ENCODE peak calls at places on chromosomes 2 and 18, in four cellular contexts. One of them, this sample, is unnamed.
A peak's percentile ranks its signal among the peaks of the same experiment; 100 is the strongest.

GRCh38 chr2:101297383-101297782 is 11.1 kb downstream of the RNF149 start:
- DNase-seq in kidney glomerular epithelial cell: no peak
- DNase-seq in nucleus accumbens: no peak
- DNase-seq in activated T-cell treated with anti-CD3 and anti-CD28 coated beads for 1 hour: no peak
- DNase-seq in this sample: no peak

GRCh38 chr2:74511104-74511989 is 2.9 kb upstream of the TLX2 start:
- DNase-seq in kidney glomerular epithelial cell: no peak
- DNase-seq in nucleus accumbens: no peak
- DNase-seq in activated T-cell treated with anti-CD3 and anti-CD28 coated beads for 1 hour: no peak
- DNase-seq in this sample: no peak

GRCh38 chr2:140275427-140275826 is 1495.2 kb upstream of the NXPH2 start:
- DNase-seq in kidney glomerular epithelial cell: no peak
- DNase-seq in nucleus accumbens: no peak
- DNase-seq in activated T-cell treated with anti-CD3 and anti-CD28 coated beads for 1 hour: no peak
- DNase-seq in this sample: no peak

GRCh38 chr2:241947401-241947800 is 77.9 kb downstream of the RTP5 start:
- DNase-seq in kidney glomerular epithelial cell: no peak
- DNase-seq in nucleus accumbens: no peak
- DNase-seq in activated T-cell treated with anti-CD3 and anti-CD28 coated beads for 1 hour: no peak
- DNase-seq in this sample: no peak

GRCh38 chr2:24015562-24016375 is 5.9 kb downstream of the MFSD2B start:
- DNase-seq in kidney glomerular epithelial cell: peak; percentile 91
- DNase-seq in nucleus accumbens: no peak
- DNase-seq in activated T-cell treated with anti-CD3 and anti-CD28 coated beads for 1 hour: no peak
- DNase-seq in this sample: peak; percentile 64

GRCh38 chr2:194867328-194867727 is 789.7 kb upstream of the SLC39A10 start:
- DNase-seq in kidney glomerular epithelial cell: peak; percentile 57
- DNase-seq in nucleus accumbens: no peak
- DNase-seq in activated T-cell treated with anti-CD3 and anti-CD28 coated beads for 1 hour: no peak
- DNase-seq in this sample: peak; percentile 27

GRCh38 chr2:20443276-20443920 is 3.5 kb upstream of the RHOB start:
- DNase-seq in kidney glomerular epithelial cell: peak; percentile 97
- DNase-seq in nucleus accumbens: no peak
- DNase-seq in activated T-cell treated with anti-CD3 and anti-CD28 coated beads for 1 hour: no peak
- DNase-seq in this sample: peak; percentile 70

GRCh38 chr2:165901595-165901994 is 52.0 kb downstream of the TTC21B start:
- DNase-seq in kidney glomerular epithelial cell: no peak
- DNase-seq in nucleus accumbens: no peak
- DNase-seq in activated T-cell treated with anti-CD3 and anti-CD28 coated beads for 1 hour: no peak
- DNase-seq in this sample: no peak

GRCh38 chr2:239714116-239714515 is 311.0 kb downstream of the NDUFA10 start:
- DNase-seq in kidney glomerular epithelial cell: no peak
- DNase-seq in nucleus accumbens: no peak
- DNase-seq in activated T-cell treated with anti-CD3 and anti-CD28 coated beads for 1 hour: no peak
- DNase-seq in this sample: no peak

GRCh38 chr2:96898135-96898505 is 28.2 kb upstream of the SEMA4C start:
- DNase-seq in kidney glomerular epithelial cell: no peak
- DNase-seq in nucleus accumbens: no peak
- DNase-seq in activated T-cell treated with anti-CD3 and anti-CD28 coated beads for 1 hour: no peak
- DNase-seq in this sample: no peak

GRCh38 chr18:23183356-23184150 is 48.3 kb downstream of the CABLES1 start:
- DNase-seq in kidney glomerular epithelial cell: no peak
- DNase-seq in nucleus accumbens: no peak
- DNase-seq in activated T-cell treated with anti-CD3 and anti-CD28 coated beads for 1 hour: no peak
- DNase-seq in this sample: peak; percentile 27

GRCh38 chr18:65936678-65937077 is 185.9 kb downstream of the CDH7 start:
- DNase-seq in kidney glomerular epithelial cell: no peak
- DNase-seq in nucleus accumbens: no peak
- DNase-seq in activated T-cell treated with anti-CD3 and anti-CD28 coated beads for 1 hour: no peak
- DNase-seq in this sample: no peak

GRCh38 chr18:12637393-12637792 is 20.5 kb downstream of the SPIRE1 start:
- DNase-seq in kidney glomerular epithelial cell: no peak
- DNase-seq in nucleus accumbens: no peak
- DNase-seq in activated T-cell treated with anti-CD3 and anti-CD28 coated beads for 1 hour: no peak
- DNase-seq in this sample: no peak

GRCh38 chr18:73366713-73367112 is 498.9 kb upstream of the NETO1 start:
- DNase-seq in kidney glomerular epithelial cell: peak; percentile 14
- DNase-seq in nucleus accumbens: no peak
- DNase-seq in activated T-cell treated with anti-CD3 and anti-CD28 coated beads for 1 hour: no peak
- DNase-seq in this sample: no peak

GRCh38 chr2:1685957-1686783 is 58.1 kb downstream of the PXDN start:
- DNase-seq in kidney glomerular epithelial cell: no peak
- DNase-seq in nucleus accumbens: no peak
- DNase-seq in activated T-cell treated with anti-CD3 and anti-CD28 coated beads for 1 hour: no peak
- DNase-seq in this sample: peak; percentile 32

GRCh38 chr2:85276571-85277121 is 51.1 kb downstream of the TGOLN2 start:
- DNase-seq in kidney glomerular epithelial cell: no peak
- DNase-seq in nucleus accumbens: no peak
- DNase-seq in activated T-cell treated with anti-CD3 and anti-CD28 coated beads for 1 hour: no peak
- DNase-seq in this sample: no peak

GRCh38 chr2:1702186-1702565 is 42.1 kb downstream of the PXDN start:
- DNase-seq in kidney glomerular epithelial cell: no peak
- DNase-seq in nucleus accumbens: no peak
- DNase-seq in activated T-cell treated with anti-CD3 and anti-CD28 coated beads for 1 hour: no peak
- DNase-seq in this sample: no peak

GRCh38 chr2:60319031-60319547 is 234.4 kb downstream of the BCL11A start:
- DNase-seq in kidney glomerular epithelial cell: no peak
- DNase-seq in nucleus accumbens: no peak
- DNase-seq in activated T-cell treated with anti-CD3 and anti-CD28 coated beads for 1 hour: no peak
- DNase-seq in this sample: no peak

GRCh38 chr2:43228782-43229659 is 2.6 kb upstream of the ZFP36L2 start:
- DNase-seq in kidney glomerular epithelial cell: peak; percentile 66
- DNase-seq in nucleus accumbens: no peak
- DNase-seq in activated T-cell treated with anti-CD3 and anti-CD28 coated beads for 1 hour: no peak
- DNase-seq in this sample: peak; percentile 43

GRCh38 chr2:239927424-239927981 is 97.6 kb downstream of the NDUFA10 start:
- DNase-seq in kidney glomerular epithelial cell: no peak
- DNase-seq in nucleus accumbens: no peak
- DNase-seq in activated T-cell treated with anti-CD3 and anti-CD28 coated beads for 1 hour: peak; percentile 35
- DNase-seq in this sample: peak; percentile 84

GRCh38 chr2:102159295-102159694 is 16.7 kb downstream of the IL1R1 start:
- DNase-seq in kidney glomerular epithelial cell: no peak
- DNase-seq in nucleus accumbens: no peak
- DNase-seq in activated T-cell treated with anti-CD3 and anti-CD28 coated beads for 1 hour: no peak
- DNase-seq in this sample: no peak

GRCh38 chr2:19120941-19121750 is 237.3 kb downstream of the OSR1 start:
- DNase-seq in kidney glomerular epithelial cell: peak; percentile 8
- DNase-seq in nucleus accumbens: no peak
- DNase-seq in activated T-cell treated with anti-CD3 and anti-CD28 coated beads for 1 hour: no peak
- DNase-seq in this sample: peak; percentile 91

GRCh38 chr18:79439201-79440023 is 43.7 kb downstream of the NFATC1 start:
- DNase-seq in kidney glomerular epithelial cell: no peak
- DNase-seq in nucleus accumbens: no peak
- DNase-seq in activated T-cell treated with anti-CD3 and anti-CD28 coated beads for 1 hour: peak; percentile 23
- DNase-seq in this sample: peak; percentile 42

GRCh38 chr2:88874063-88874657 is 182.7 kb downstream of the RPIA start:
- DNase-seq in kidney glomerular epithelial cell: peak; percentile 48
- DNase-seq in nucleus accumbens: no peak
- DNase-seq in activated T-cell treated with anti-CD3 and anti-CD28 coated beads for 1 hour: peak; percentile 21
- DNase-seq in this sample: peak; percentile 65

GRCh38 chr2:68561372-68561771 is 82.0 kb upstream of the PROKR1 start:
- DNase-seq in kidney glomerular epithelial cell: no peak
- DNase-seq in nucleus accumbens: no peak
- DNase-seq in activated T-cell treated with anti-CD3 and anti-CD28 coated beads for 1 hour: no peak
- DNase-seq in this sample: no peak

GRCh38 chr2:134193006-134193405 is 60.9 kb upstream of the MGAT5 start:
- DNase-seq in kidney glomerular epithelial cell: peak; percentile 10
- DNase-seq in nucleus accumbens: no peak
- DNase-seq in activated T-cell treated with anti-CD3 and anti-CD28 coated beads for 1 hour: no peak
- DNase-seq in this sample: peak; percentile 54

GRCh38 chr2:30549096-30549495 is 102.0 kb downstream of the LCLAT1 start:
- DNase-seq in kidney glomerular epithelial cell: no peak
- DNase-seq in nucleus accumbens: no peak
- DNase-seq in activated T-cell treated with anti-CD3 and anti-CD28 coated beads for 1 hour: no peak
- DNase-seq in this sample: no peak

GRCh38 chr2:157236404-157236803 is 21.1 kb upstream of the GALNT5 start:
- DNase-seq in kidney glomerular epithelial cell: no peak
- DNase-seq in nucleus accumbens: no peak
- DNase-seq in activated T-cell treated with anti-CD3 and anti-CD28 coated beads for 1 hour: no peak
- DNase-seq in this sample: no peak

GRCh38 chr2:85588218-85589044 is 4.2 kb downstream of the VAMP5 start:
- DNase-seq in kidney glomerular epithelial cell: no peak
- DNase-seq in nucleus accumbens: no peak
- DNase-seq in activated T-cell treated with anti-CD3 and anti-CD28 coated beads for 1 hour: no peak
- DNase-seq in this sample: no peak

GRCh38 chr2:38601061-38601460 is 1.7 kb downstream of the HNRNPLL start:
- DNase-seq in kidney glomerular epithelial cell: peak; percentile 45
- DNase-seq in nucleus accumbens: no peak
- DNase-seq in activated T-cell treated with anti-CD3 and anti-CD28 coated beads for 1 hour: no peak
- DNase-seq in this sample: peak; percentile 41

GRCh38 chr2:229520582-229521221 is 193.7 kb downstream of the DNER start:
- DNase-seq in kidney glomerular epithelial cell: no peak
- DNase-seq in nucleus accumbens: no peak
- DNase-seq in activated T-cell treated with anti-CD3 and anti-CD28 coated beads for 1 hour: no peak
- DNase-seq in this sample: no peak